ENCODE peak calls at places on chromosomes 1 and 21, in five cellular contexts. R is HCT116, Z is HepG2, G is K562, D is GM12878. T is an unnamed sample.

GRCh38 chr1:42380617-42381423 is at the start of gene RIMKLA:
- DNase-seq in R (no peak), Z (peak; percentile 25), G (peak; percentile 71), D (no peak), T (peak; percentile 97)

GRCh38 chr1:187383366-187383765 is 554.6 kb downstream of the PLA2G4A start:
- DNase-seq in R (no peak), Z (peak; percentile 7), G (no peak), D (no peak), T (no peak)

GRCh38 chr1:6134741-6135510 is 45.2 kb downstream of the CHD5 start:
- DNase-seq in R (no peak), Z (no peak), G (no peak), D (no peak), T (no peak)

GRCh38 chr1:208977861-208978260 is 605.7 kb upstream of the CAMK1G start:
- DNase-seq in R (no peak), Z (no peak), G (no peak), D (no peak), T (no peak)

GRCh38 chr1:173367136-173367535 is 110.0 kb upstream of the PRDX6 start:
- DNase-seq in R (no peak), Z (no peak), G (no peak), D (no peak), T (no peak)

GRCh38 chr1:116352349-116352813 is 20.7 kb upstream of the ATP1A1 start:
- DNase-seq in R (no peak), Z (no peak), G (no peak), D (no peak), T (no peak)

GRCh38 chr1:48572632-48573258 is 100.7 kb upstream of the SPATA6 start:
- DNase-seq in R (peak; percentile 35), Z (peak; percentile 38), G (peak; percentile 48), D (no peak), T (peak; percentile 80)

GRCh38 chr1:188499690-188500089 is 1670.9 kb downstream of the PLA2G4A start:
- DNase-seq in R (no peak), Z (no peak), G (no peak), D (no peak), T (no peak)

GRCh38 chr1:17909634-17910033 is 154.5 kb downstream of the ACTL8 start:
- DNase-seq in R (no peak), Z (no peak), G (no peak), D (no peak), T (no peak)

GRCh38 chr21:44423941-44424607 is 31.2 kb upstream of the LRRC3 start:
- DNase-seq in R (no peak), Z (no peak), G (no peak), D (no peak), T (no peak)

GRCh38 chr1:182348916-182349747 is 42.5 kb downstream of the GLUL start:
- DNase-seq in R (no peak), Z (no peak), G (no peak), D (no peak), T (no peak)

GRCh38 chr1:69246721-69247120 is 321.0 kb upstream of the LRRC7 start:
- DNase-seq in R (no peak), Z (no peak), G (no peak), D (no peak), T (no peak)

GRCh38 chr1:245441699-245442098 is 286.9 kb downstream of the KIF26B start:
- DNase-seq in R (no peak), Z (no peak), G (no peak), D (no peak), T (peak; percentile 80)

GRCh38 chr1:183137782-183138181 is 48.3 kb upstream of the LAMC2 start:
- DNase-seq in R (no peak), Z (no peak), G (no peak), D (no peak), T (no peak)

GRCh38 chr1:161727343-161727924 is 6.1 kb downstream of the FCRLB start:
- DNase-seq in R (no peak), Z (no peak), G (no peak), D (no peak), T (no peak)

GRCh38 chr1:168627370-168627769 is 51.0 kb downstream of the XCL1 start:
- DNase-seq in R (no peak), Z (peak; percentile 20), G (no peak), D (no peak), T (no peak)
- TF ChIP-seq ZBTB33 in R (no peak), Z (no peak), G (no peak), D (no peak), T (no peak)

GRCh38 chr1:29688477-29689365 is 452.4 kb downstream of the PTPRU start:
- DNase-seq in R (no peak), Z (no peak), G (peak; percentile 53), D (no peak), T (no peak)
- TF ChIP-seq ZBTB33 in R (no peak), Z (no peak), G (no peak), D (no peak), T (no peak)

GRCh38 chr1:35509558-35509957 is 47.6 kb downstream of the KIAA0319L start:
- DNase-seq in R (no peak), Z (no peak), G (no peak), D (no peak), T (peak; percentile 54)

GRCh38 chr1:35507947-35508346 is 49.3 kb downstream of the KIAA0319L start:
- DNase-seq in R (no peak), Z (no peak), G (no peak), D (no peak), T (no peak)

GRCh38 chr1:35506960-35507901 is 50.0 kb downstream of the KIAA0319L start:
- DNase-seq in R (no peak), Z (no peak), G (no peak), D (peak; percentile 76), T (no peak)

GRCh38 chr1:35502242-35502641 is 55.0 kb downstream of the KIAA0319L start:
- DNase-seq in R (no peak), Z (no peak), G (no peak), D (no peak), T (no peak)

DNA sequence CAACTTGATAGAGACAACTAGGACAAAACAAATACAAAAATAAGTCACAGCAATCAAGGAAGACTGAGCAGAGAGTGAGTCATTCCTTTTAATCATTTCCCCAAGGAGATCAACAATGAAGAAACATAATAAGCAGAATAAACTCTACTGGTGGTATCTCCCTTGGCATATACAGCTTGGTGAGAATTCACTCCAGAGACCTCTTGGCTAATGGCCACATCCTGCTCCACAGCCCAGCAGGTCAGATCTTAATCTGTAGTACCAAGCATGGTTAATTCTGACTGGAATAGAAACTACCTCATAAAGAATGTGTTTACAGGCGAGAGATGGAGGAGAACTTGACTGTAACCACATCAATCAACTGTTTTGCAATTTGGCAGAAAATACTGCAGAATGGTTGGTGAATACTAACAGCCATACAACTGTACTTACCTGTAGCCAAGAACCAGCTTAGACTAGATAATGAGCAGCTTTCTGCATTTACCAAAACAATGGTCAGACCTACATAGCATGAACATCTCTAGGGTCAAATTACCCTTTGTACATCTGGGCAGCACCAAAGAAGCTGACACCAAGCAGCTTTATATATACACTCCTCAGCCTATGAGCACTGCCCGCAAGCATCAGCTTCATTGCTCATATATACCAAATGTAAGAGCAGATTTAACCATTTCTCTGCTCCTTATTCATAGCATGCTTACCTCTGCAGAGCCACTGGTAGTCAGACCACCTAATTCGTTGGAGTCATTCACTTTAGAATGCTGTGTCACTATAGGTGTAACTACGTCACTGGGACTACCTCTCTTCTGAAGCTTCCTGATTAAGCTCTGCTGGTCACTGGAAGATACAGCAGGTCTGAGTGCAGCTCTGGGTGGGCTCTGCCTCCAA is 51.0 kb downstream of the KIAA0319L start:
- DNase-seq in R (peak; percentile 13), Z (no peak), G (peak; percentile 73), D (peak; percentile 95), T (peak; percentile 39)
- TF ChIP-seq ZBTB33 in R (no peak), Z (no peak), G (no peak), D (no peak), T (no peak)

GRCh38 chr21:16569679-16570078 is 839.9 kb downstream of the USP25 start:
- DNase-seq in R (no peak), Z (no peak), G (no peak), D (no peak), T (no peak)
- TF ChIP-seq ZBTB33 in R (no peak), Z (no peak), G (no peak), D (no peak), T (no peak)

GRCh38 chr1:85583355-85584263 is 3.0 kb downstream of the CCN1 start:
- DNase-seq in R (no peak), Z (no peak), G (no peak), D (no peak), T (no peak)

GRCh38 chr1:85584923-85585322 is 4.4 kb downstream of the CCN1 start:
- DNase-seq in R (no peak), Z (no peak), G (no peak), D (no peak), T (no peak)

GRCh38 chr1:85587846-85588245 is 7.3 kb downstream of the CCN1 start:
- DNase-seq in R (no peak), Z (no peak), G (no peak), D (no peak), T (no peak)

GRCh38 chr1:85584264-85584781 is 3.8 kb downstream of the CCN1 start:
- DNase-seq in R (no peak), Z (peak; percentile 63), G (no peak), D (no peak), T (no peak)

DNA sequence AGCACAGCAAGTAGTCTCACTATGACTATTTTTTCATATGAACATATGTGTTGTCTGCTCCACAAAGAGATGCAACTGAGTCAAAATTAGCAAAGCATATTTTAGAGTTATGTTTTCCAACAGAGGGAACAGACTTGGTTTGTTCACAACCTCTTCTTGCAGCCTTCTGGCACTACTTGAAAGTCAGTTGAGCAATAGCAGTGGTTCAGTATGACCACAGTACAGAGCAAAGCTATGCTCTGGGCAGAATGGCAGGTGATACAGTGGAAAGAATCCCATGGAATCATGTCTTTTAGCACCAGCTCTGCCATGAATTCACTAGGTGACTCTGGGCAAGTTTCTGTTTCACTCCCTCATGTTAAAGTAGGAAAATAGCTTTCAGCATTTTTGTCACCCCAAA is 5.3 kb downstream of the CCN1 start:
- DNase-seq in R (no peak), Z (no peak), G (no peak), D (no peak), T (no peak)
- TF ChIP-seq ZBTB33 in R (no peak), Z (no peak), G (no peak), D (no peak), T (no peak)

DNA sequence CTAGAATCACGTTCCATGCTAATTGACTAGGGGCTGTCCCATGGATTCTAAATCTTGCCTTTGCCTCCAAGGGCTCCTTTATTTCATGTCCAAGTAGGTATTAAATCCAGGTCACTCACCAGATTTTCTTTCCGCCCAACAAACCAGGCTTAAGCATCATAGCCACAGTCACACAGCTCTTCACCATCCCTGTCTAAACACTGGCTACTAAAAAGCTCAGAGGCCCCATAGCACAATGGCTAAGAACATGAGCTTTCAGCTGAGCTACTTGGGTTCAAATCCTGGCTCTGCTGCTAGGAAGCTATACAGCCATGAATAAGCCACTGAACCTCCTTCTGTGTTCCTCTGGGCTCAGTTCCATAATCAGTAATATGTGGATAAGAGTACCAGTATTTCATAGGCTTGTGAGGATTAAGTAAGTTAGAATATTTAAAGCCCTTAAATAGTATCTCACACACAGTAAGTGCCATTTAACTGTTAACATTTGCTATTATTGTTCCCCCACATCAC is 277.2 kb upstream of the GJB5 start:
- DNase-seq in R (no peak), Z (no peak), G (no peak), D (no peak), T (no peak)
- TF ChIP-seq ZBTB33 in R (no peak), Z (no peak), G (no peak), D (no peak), T (no peak)